ENCODE peak calls at places on chromosomes 4 and X, in ten cellular contexts. One of them, this sample, is unnamed.
A peak's percentile ranks its signal among the peaks of the same experiment; 100 is the strongest.

GRCh38 chr4:69689530-69690111 is 36.6 kb upstream of the UGT2A1 start:
- DNase-seq in PC-9: no peak
- DNase-seq in adrenal gland: no peak
- DNase-seq in sigmoid colon: no peak
- DNase-seq in IMR-90: peak; percentile 26
- DNase-seq in Peyer's patch: no peak
- DNase-seq in body of pancreas: no peak
- DNase-seq in epithelial cell of prostate: no peak
- DNase-seq in caudate nucleus: no peak
- DNase-seq in mesenchymal stem cell: peak; percentile 34
- DNase-seq in this sample: peak; percentile 19

GRCh38 chr4:87270144-87270543 is 49.7 kb upstream of the KLHL8 start:
- DNase-seq in PC-9: peak; percentile 5
- DNase-seq in adrenal gland: peak; percentile 18
- DNase-seq in sigmoid colon: no peak
- DNase-seq in IMR-90: peak; percentile 52
- DNase-seq in Peyer's patch: peak; percentile 45
- DNase-seq in body of pancreas: peak; percentile 42
- DNase-seq in epithelial cell of prostate: no peak
- DNase-seq in caudate nucleus: peak; percentile 56
- DNase-seq in mesenchymal stem cell: peak; percentile 45
- DNase-seq in this sample: peak; percentile 64

GRCh38 chr4:144820115-144820514 is 174.2 kb downstream of the HHIP start:
- DNase-seq in PC-9: no peak
- DNase-seq in adrenal gland: no peak
- DNase-seq in sigmoid colon: no peak
- DNase-seq in IMR-90: peak; percentile 11
- DNase-seq in Peyer's patch: no peak
- DNase-seq in body of pancreas: no peak
- DNase-seq in epithelial cell of prostate: no peak
- DNase-seq in caudate nucleus: no peak
- DNase-seq in mesenchymal stem cell: no peak
- DNase-seq in this sample: no peak

GRCh38 chr4:76420311-76420710 is 630 bp downstream of the CCDC158 start:
- DNase-seq in PC-9: no peak
- DNase-seq in adrenal gland: no peak
- DNase-seq in sigmoid colon: no peak
- DNase-seq in IMR-90: no peak
- DNase-seq in Peyer's patch: no peak
- DNase-seq in body of pancreas: peak; percentile 14
- DNase-seq in epithelial cell of prostate: no peak
- DNase-seq in caudate nucleus: no peak
- DNase-seq in mesenchymal stem cell: no peak
- DNase-seq in this sample: no peak

GRCh38 chr4:41363384-41363981 is 106.8 kb downstream of the UCHL1 start:
- DNase-seq in PC-9: peak; percentile 38
- DNase-seq in adrenal gland: peak; percentile 49
- DNase-seq in sigmoid colon: no peak
- DNase-seq in IMR-90: no peak
- DNase-seq in Peyer's patch: no peak
- DNase-seq in body of pancreas: no peak
- DNase-seq in epithelial cell of prostate: peak; percentile 40
- DNase-seq in caudate nucleus: peak; percentile 80
- DNase-seq in mesenchymal stem cell: peak; percentile 53
- DNase-seq in this sample: peak; percentile 42

GRCh38 chrX:78321809-78322208 is 5.6 kb downstream of the CYSLTR1 start:
- DNase-seq in PC-9: no peak
- DNase-seq in adrenal gland: peak; percentile 28
- DNase-seq in sigmoid colon: no peak
- DNase-seq in IMR-90: no peak
- DNase-seq in Peyer's patch: peak; percentile 85
- DNase-seq in body of pancreas: no peak
- DNase-seq in epithelial cell of prostate: no peak
- DNase-seq in caudate nucleus: no peak
- DNase-seq in mesenchymal stem cell: no peak
- DNase-seq in this sample: no peak

GRCh38 chr4:53497446-53498069 is 93.7 kb downstream of the LNX1 start:
- DNase-seq in PC-9: no peak
- DNase-seq in adrenal gland: peak; percentile 85
- DNase-seq in sigmoid colon: peak; percentile 79
- DNase-seq in IMR-90: peak; percentile 59
- DNase-seq in Peyer's patch: peak; percentile 47
- DNase-seq in body of pancreas: peak; percentile 28
- DNase-seq in epithelial cell of prostate: no peak
- DNase-seq in caudate nucleus: no peak
- DNase-seq in mesenchymal stem cell: peak; percentile 53
- DNase-seq in this sample: no peak

GRCh38 chrX:53317365-53318069 is 36.1 kb upstream of the IQSEC2 start:
- DNase-seq in PC-9: peak; percentile 69
- DNase-seq in adrenal gland: peak; percentile 58
- DNase-seq in sigmoid colon: peak; percentile 83
- DNase-seq in IMR-90: peak; percentile 43
- DNase-seq in Peyer's patch: peak; percentile 85
- DNase-seq in body of pancreas: peak; percentile 65
- DNase-seq in epithelial cell of prostate: no peak
- DNase-seq in caudate nucleus: peak; percentile 75
- DNase-seq in mesenchymal stem cell: peak; percentile 46
- DNase-seq in this sample: peak; percentile 60

GRCh38 chr4:40887690-40888089 is 137.9 kb downstream of the NSUN7 start:
- DNase-seq in PC-9: no peak
- DNase-seq in adrenal gland: no peak
- DNase-seq in sigmoid colon: no peak
- DNase-seq in IMR-90: peak; percentile 92
- DNase-seq in Peyer's patch: no peak
- DNase-seq in body of pancreas: no peak
- DNase-seq in epithelial cell of prostate: no peak
- DNase-seq in caudate nucleus: peak; percentile 64
- DNase-seq in mesenchymal stem cell: peak; percentile 89
- DNase-seq in this sample: no peak

GRCh38 chr4:1167244-1167949 is 5.0 kb downstream of the SPON2 start:
- DNase-seq in PC-9: peak; percentile 77
- DNase-seq in adrenal gland: peak; percentile 73
- DNase-seq in sigmoid colon: peak; percentile 92
- DNase-seq in IMR-90: peak; percentile 79
- DNase-seq in Peyer's patch: peak; percentile 96
- DNase-seq in body of pancreas: peak; percentile 59
- DNase-seq in epithelial cell of prostate: no peak
- DNase-seq in caudate nucleus: peak; percentile 40
- DNase-seq in mesenchymal stem cell: peak; percentile 97
- DNase-seq in this sample: peak; percentile 52

GRCh38 chrX:45497290-45497689 is 296.6 kb upstream of the DIPK2B start:
- DNase-seq in PC-9: no peak
- DNase-seq in adrenal gland: no peak
- DNase-seq in sigmoid colon: no peak
- DNase-seq in IMR-90: peak; percentile 22
- DNase-seq in Peyer's patch: no peak
- DNase-seq in body of pancreas: no peak
- DNase-seq in epithelial cell of prostate: no peak
- DNase-seq in caudate nucleus: no peak
- DNase-seq in mesenchymal stem cell: no peak
- DNase-seq in this sample: no peak

GRCh38 chr4:108635070-108635655 is 14.8 kb downstream of the RPL34 start:
- DNase-seq in PC-9: no peak
- DNase-seq in adrenal gland: no peak
- DNase-seq in sigmoid colon: no peak
- DNase-seq in IMR-90: no peak
- DNase-seq in Peyer's patch: no peak
- DNase-seq in body of pancreas: no peak
- DNase-seq in epithelial cell of prostate: no peak
- DNase-seq in caudate nucleus: no peak
- DNase-seq in mesenchymal stem cell: no peak
- DNase-seq in this sample: peak; percentile 8

GRCh38 chr4:123874044-123874443 is 477.4 kb downstream of the SPRY1 start:
- DNase-seq in PC-9: no peak
- DNase-seq in adrenal gland: no peak
- DNase-seq in sigmoid colon: no peak
- DNase-seq in IMR-90: no peak
- DNase-seq in Peyer's patch: no peak
- DNase-seq in body of pancreas: no peak
- DNase-seq in epithelial cell of prostate: no peak
- DNase-seq in caudate nucleus: no peak
- DNase-seq in mesenchymal stem cell: no peak
- DNase-seq in this sample: no peak

GRCh38 chr4:87228561-87228860 is 8.1 kb upstream of the KLHL8 start:
- DNase-seq in PC-9: no peak
- DNase-seq in adrenal gland: no peak
- DNase-seq in sigmoid colon: no peak
- DNase-seq in IMR-90: no peak
- DNase-seq in Peyer's patch: no peak
- DNase-seq in body of pancreas: no peak
- DNase-seq in epithelial cell of prostate: no peak
- DNase-seq in caudate nucleus: no peak
- DNase-seq in mesenchymal stem cell: no peak
- DNase-seq in this sample: no peak

GRCh38 chr4:39617534-39617933 is 21.1 kb downstream of the SMIM14 start:
- DNase-seq in PC-9: no peak
- DNase-seq in adrenal gland: no peak
- DNase-seq in sigmoid colon: no peak
- DNase-seq in IMR-90: no peak
- DNase-seq in Peyer's patch: no peak
- DNase-seq in body of pancreas: no peak
- DNase-seq in epithelial cell of prostate: no peak
- DNase-seq in caudate nucleus: no peak
- DNase-seq in mesenchymal stem cell: no peak
- DNase-seq in this sample: no peak

GRCh38 chr4:39616651-39617050 is 22.0 kb downstream of the SMIM14 start:
- DNase-seq in PC-9: no peak
- DNase-seq in adrenal gland: no peak
- DNase-seq in sigmoid colon: no peak
- DNase-seq in IMR-90: no peak
- DNase-seq in Peyer's patch: no peak
- DNase-seq in body of pancreas: no peak
- DNase-seq in epithelial cell of prostate: no peak
- DNase-seq in caudate nucleus: no peak
- DNase-seq in mesenchymal stem cell: no peak
- DNase-seq in this sample: no peak

GRCh38 chr4:39621582-39621981 is 17.1 kb downstream of the SMIM14 start:
- DNase-seq in PC-9: peak; percentile 64
- DNase-seq in adrenal gland: peak; percentile 87
- DNase-seq in sigmoid colon: no peak
- DNase-seq in IMR-90: peak; percentile 81
- DNase-seq in Peyer's patch: peak; percentile 66
- DNase-seq in body of pancreas: peak; percentile 54
- DNase-seq in epithelial cell of prostate: no peak
- DNase-seq in caudate nucleus: no peak
- DNase-seq in mesenchymal stem cell: peak; percentile 95
- DNase-seq in this sample: no peak

GRCh38 chr4:39626261-39626660 is 12.4 kb downstream of the SMIM14 start:
- DNase-seq in PC-9: no peak
- DNase-seq in adrenal gland: no peak
- DNase-seq in sigmoid colon: no peak
- DNase-seq in IMR-90: no peak
- DNase-seq in Peyer's patch: no peak
- DNase-seq in body of pancreas: no peak
- DNase-seq in epithelial cell of prostate: no peak
- DNase-seq in caudate nucleus: no peak
- DNase-seq in mesenchymal stem cell: no peak
- DNase-seq in this sample: no peak

GRCh38 chr4:39620551-39620950 is 18.1 kb downstream of the SMIM14 start:
- DNase-seq in PC-9: no peak
- DNase-seq in adrenal gland: no peak
- DNase-seq in sigmoid colon: no peak
- DNase-seq in IMR-90: peak; percentile 19
- DNase-seq in Peyer's patch: no peak
- DNase-seq in body of pancreas: no peak
- DNase-seq in epithelial cell of prostate: no peak
- DNase-seq in caudate nucleus: no peak
- DNase-seq in mesenchymal stem cell: no peak
- DNase-seq in this sample: no peak
- H3K27ac ChIP-seq in PC-9: peak overlapping the region; percentile 50
- H3K27ac ChIP-seq in adrenal gland: peak overlapping the region; percentile 55
- H3K27ac ChIP-seq in sigmoid colon: peak overlapping the region; percentile 81
- H3K27ac ChIP-seq in IMR-90: peak overlapping the region; percentile 64
- H3K27ac ChIP-seq in Peyer's patch: no peak overlapping the region
- H3K27ac ChIP-seq in body of pancreas: peak overlapping the region; percentile 83
- H3K27ac ChIP-seq in epithelial cell of prostate: no peak overlapping the region
- H3K27ac ChIP-seq in caudate nucleus: no peak overlapping the region
- H3K27ac ChIP-seq in mesenchymal stem cell: no peak overlapping the region
- H3K27ac ChIP-seq in this sample: peak overlapping the region; percentile 48

GRCh38 chrX:73940893-73941470 is 363.0 kb upstream of the ZCCHC13 start:
- DNase-seq in PC-9: no peak
- DNase-seq in adrenal gland: no peak
- DNase-seq in sigmoid colon: no peak
- DNase-seq in IMR-90: no peak
- DNase-seq in Peyer's patch: no peak
- DNase-seq in body of pancreas: no peak
- DNase-seq in epithelial cell of prostate: no peak
- DNase-seq in caudate nucleus: no peak
- DNase-seq in mesenchymal stem cell: no peak
- DNase-seq in this sample: no peak
- H3K27ac ChIP-seq in PC-9: no peak overlapping the region
- H3K27ac ChIP-seq in adrenal gland: no peak overlapping the region
- H3K27ac ChIP-seq in sigmoid colon: no peak overlapping the region
- H3K27ac ChIP-seq in IMR-90: no peak overlapping the region
- H3K27ac ChIP-seq in Peyer's patch: no peak overlapping the region
- H3K27ac ChIP-seq in body of pancreas: no peak overlapping the region
- H3K27ac ChIP-seq in epithelial cell of prostate: no peak overlapping the region
- H3K27ac ChIP-seq in caudate nucleus: no peak overlapping the region
- H3K27ac ChIP-seq in mesenchymal stem cell: no peak overlapping the region
- H3K27ac ChIP-seq in this sample: no peak overlapping the region

DNA sequence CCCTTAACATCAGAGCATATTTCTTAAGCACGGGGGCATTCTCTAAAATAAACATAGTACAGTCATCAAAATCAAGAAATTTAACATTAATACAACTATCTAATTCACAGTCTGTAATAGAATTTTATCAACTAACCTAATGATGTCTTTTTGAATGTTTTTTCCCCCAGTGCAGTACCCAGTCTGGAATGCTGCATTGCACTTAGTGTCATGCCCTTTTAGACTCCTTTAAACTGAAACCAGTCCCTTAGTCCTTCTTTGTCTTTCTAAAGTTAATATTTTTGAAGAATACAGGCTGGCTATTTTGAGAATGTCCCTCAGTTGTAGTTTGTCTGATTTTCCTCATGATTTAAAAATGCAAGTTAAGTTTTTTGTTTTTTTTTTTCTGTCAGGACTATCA is 9.5 kb downstream of the ENPEP start:
- DNase-seq in PC-9: no peak
- DNase-seq in adrenal gland: no peak
- DNase-seq in sigmoid colon: no peak
- DNase-seq in IMR-90: no peak
- DNase-seq in Peyer's patch: no peak
- DNase-seq in body of pancreas: no peak
- DNase-seq in epithelial cell of prostate: no peak
- DNase-seq in caudate nucleus: no peak
- DNase-seq in mesenchymal stem cell: no peak
- DNase-seq in this sample: no peak
- H3K27ac ChIP-seq in PC-9: no peak overlapping the region
- H3K27ac ChIP-seq in adrenal gland: no peak overlapping the region
- H3K27ac ChIP-seq in sigmoid colon: peak overlapping the region; percentile 18
- H3K27ac ChIP-seq in IMR-90: no peak overlapping the region
- H3K27ac ChIP-seq in Peyer's patch: no peak overlapping the region
- H3K27ac ChIP-seq in body of pancreas: no peak overlapping the region
- H3K27ac ChIP-seq in epithelial cell of prostate: no peak overlapping the region
- H3K27ac ChIP-seq in caudate nucleus: no peak overlapping the region
- H3K27ac ChIP-seq in mesenchymal stem cell: peak overlapping the region; percentile 8
- H3K27ac ChIP-seq in this sample: no peak overlapping the region

DNA sequence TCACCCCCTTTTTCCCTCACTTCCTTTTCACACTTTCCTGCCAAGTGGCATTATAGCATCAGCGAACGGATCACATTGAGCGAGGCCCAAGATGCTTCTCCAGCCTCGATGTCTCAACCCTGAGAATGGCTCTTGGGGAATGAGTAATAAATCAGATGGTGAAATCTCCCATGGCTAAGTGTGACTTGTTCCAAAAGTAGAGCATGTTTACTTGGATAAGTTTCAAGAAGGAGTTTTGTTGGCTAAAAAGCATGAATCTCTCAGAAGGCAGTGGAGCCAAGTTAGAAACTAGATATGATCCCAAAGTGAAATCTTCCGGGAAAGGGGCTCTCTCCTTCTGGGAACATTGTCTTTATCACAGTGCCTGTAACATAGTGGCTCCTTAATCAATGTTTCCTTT is 316.3 kb downstream of the CAMK2D start:
- DNase-seq in PC-9: no peak
- DNase-seq in adrenal gland: peak; percentile 63
- DNase-seq in sigmoid colon: peak; percentile 85
- DNase-seq in IMR-90: peak; percentile 94
- DNase-seq in Peyer's patch: peak; percentile 55
- DNase-seq in body of pancreas: no peak
- DNase-seq in epithelial cell of prostate: peak; percentile 87
- DNase-seq in caudate nucleus: no peak
- DNase-seq in mesenchymal stem cell: peak; percentile 90
- DNase-seq in this sample: peak; percentile 36
- H3K27ac ChIP-seq in PC-9: no peak overlapping the region
- H3K27ac ChIP-seq in adrenal gland: no peak overlapping the region
- H3K27ac ChIP-seq in sigmoid colon: peak overlapping the region; percentile 71
- H3K27ac ChIP-seq in IMR-90: peak overlapping the region; percentile 13
- H3K27ac ChIP-seq in Peyer's patch: no peak overlapping the region
- H3K27ac ChIP-seq in body of pancreas: no peak overlapping the region
- H3K27ac ChIP-seq in epithelial cell of prostate: peak overlapping the region; percentile 87
- H3K27ac ChIP-seq in caudate nucleus: no peak overlapping the region
- H3K27ac ChIP-seq in mesenchymal stem cell: no peak overlapping the region
- H3K27ac ChIP-seq in this sample: no peak overlapping the region